ENCODE peak calls at places on chromosomes 2 and 18, in eight cellular contexts. A is AG04450, N is Calu3, J is endodermal cell, B is HepG2, W is WTC11, C is astrocyte of the spinal cord, Z is brain microvascular endothelial cell. F is an unnamed sample.

GRCh38 chr2:242011991-242012764 is 142.6 kb downstream of the RTP5 start:
- DNase-seq in A (no peak), N (no peak), J (no peak), B (no peak), W (no peak), C (no peak), Z (no peak), F (no peak)

GRCh38 chr2:40734797-40735196 is 282.9 kb upstream of the SLC8A1 start:
- DNase-seq in A (peak), N (no peak), J (no peak), B (no peak), W (no peak), C (peak), Z (peak), F (no peak)

GRCh38 chr18:49447810-49448745 is 12.4 kb downstream of the DYM start:
- DNase-seq in A (no peak), N (peak), J (peak), B (peak), W (peak), C (peak), Z (peak), F (peak)

GRCh38 chr2:168244318-168244717 is 3.1 kb downstream of the STK39 start:
- DNase-seq in A (no peak), N (peak), J (no peak), B (peak), W (no peak), C (no peak), Z (no peak), F (no peak)

GRCh38 chr2:191115391-191115790 is 35.4 kb downstream of the STAT4 start:
- DNase-seq in A (no peak), N (no peak), J (no peak), B (no peak), W (no peak), C (no peak), Z (peak), F (no peak)

GRCh38 chr2:18740428-18740827 is 151.1 kb upstream of the NT5C1B start:
- DNase-seq in A (no peak), N (no peak), J (no peak), B (no peak), W (no peak), C (peak), Z (peak), F (no peak)

GRCh38 chr2:186687774-186688173 is 6.1 kb upstream of the FAM171B start:
- DNase-seq in A (peak), N (no peak), J (no peak), B (no peak), W (no peak), C (no peak), Z (no peak), F (no peak)

GRCh38 chr2:128311755-128312341 is 6.8 kb downstream of the HS6ST1 start:
- DNase-seq in A (no peak), N (no peak), J (peak), B (no peak), W (no peak), C (no peak), Z (no peak), F (no peak)

GRCh38 chr2:192888090-192888489 is 693.4 kb upstream of the TMEFF2 start:
- DNase-seq in A (no peak), N (no peak), J (no peak), B (no peak), W (no peak), C (no peak), Z (no peak), F (no peak)

GRCh38 chr2:97718942-97719341 is 5.6 kb downstream of the ZAP70 start:
- DNase-seq in A (no peak), N (no peak), J (no peak), B (no peak), W (no peak), C (no peak), Z (no peak), F (no peak)

GRCh38 chr2:104923665-104924064 is 69.8 kb downstream of the POU3F3 start:
- DNase-seq in A (no peak), N (no peak), J (no peak), B (no peak), W (no peak), C (no peak), Z (no peak), F (no peak)
- TF ChIP-seq CTCF in A (no peak), N (no peak), J (no peak), B (no peak), W (no peak), C (no peak), Z (no peak), F (no peak)

GRCh38 chr2:148966432-148966758 is 72.1 kb upstream of the LYPD6B start:
- DNase-seq in A (no peak), N (no peak), J (no peak), B (no peak), W (no peak), C (no peak), Z (no peak), F (no peak)

GRCh38 chr2:148965596-148966431 is 72.7 kb upstream of the LYPD6B start:
- DNase-seq in A (no peak), N (no peak), J (no peak), B (no peak), W (no peak), C (no peak), Z (no peak), F (no peak)

GRCh38 chr2:148967056-148967455 is 71.4 kb upstream of the LYPD6B start:
- DNase-seq in A (no peak), N (no peak), J (no peak), B (no peak), W (no peak), C (no peak), Z (no peak), F (no peak)

GRCh38 chr2:148968776-148969175 is 69.7 kb upstream of the LYPD6B start:
- DNase-seq in A (no peak), N (no peak), J (no peak), B (no peak), W (no peak), C (no peak), Z (no peak), F (no peak)

GRCh38 chr2:148967484-148967883 is 71.0 kb upstream of the LYPD6B start:
- DNase-seq in A (no peak), N (no peak), J (no peak), B (no peak), W (no peak), C (no peak), Z (no peak), F (no peak)
- TF ChIP-seq CTCF in A (no peak), N (no peak), J (no peak), B (peak), W (no peak), C (peak), Z (no peak), F (no peak)

GRCh38 chr2:239457586-239458445 is 57.0 kb upstream of the HDAC4 start:
- DNase-seq in A (no peak), N (no peak), J (peak), B (no peak), W (no peak), C (no peak), Z (no peak), F (peak)
- TF ChIP-seq CTCF in A (no peak), N (no peak), J (no peak), B (no peak), W (no peak), C (no peak), Z (no peak), F (no peak)

DNA sequence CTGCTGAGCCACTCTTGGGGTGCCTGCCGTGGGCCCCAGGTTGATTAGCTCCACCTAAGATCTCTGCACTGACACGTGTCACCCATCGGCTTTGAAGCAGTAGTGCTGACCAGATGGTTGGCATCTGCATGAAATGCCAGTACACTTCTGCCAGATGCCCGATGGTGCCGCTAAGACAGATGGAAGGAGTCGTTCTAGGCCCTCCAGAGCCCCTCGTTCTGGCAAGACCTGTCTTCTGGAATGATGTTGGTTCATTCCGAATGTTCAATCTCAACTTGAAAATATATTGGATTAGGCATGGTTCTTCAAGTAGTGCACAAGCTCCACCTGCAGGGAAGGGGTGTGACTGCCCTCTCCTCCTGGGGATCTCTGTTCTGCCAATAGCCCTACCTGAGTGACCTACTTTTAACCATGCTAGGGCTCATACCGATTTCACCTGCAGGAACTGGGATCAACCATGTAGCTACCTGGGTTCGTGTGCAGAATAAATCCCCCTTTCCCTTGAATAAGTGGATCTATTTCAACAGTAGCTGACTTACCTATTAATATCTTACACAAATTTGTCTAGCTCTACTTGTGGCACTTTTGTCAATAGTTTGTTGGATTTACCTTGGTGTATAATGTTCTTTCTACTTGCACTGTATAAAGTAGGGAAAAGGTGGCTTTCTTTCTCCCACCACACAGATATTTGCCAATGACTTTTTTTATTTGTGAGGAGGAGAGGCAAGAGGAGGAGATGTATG is 342.6 kb downstream of the CTNNA2 start:
- DNase-seq in A (no peak), N (no peak), J (peak), B (no peak), W (peak), C (peak), Z (no peak), F (no peak)
- TF ChIP-seq CTCF in A (peak), N (no peak), J (peak), B (peak), W (peak), C (peak), Z (peak), F (no peak)

F was measured in GM13976.